ENCODE peak calls at places on chromosome 21, in four cellular contexts. Y is AG09319; H is activated CD4-positive, alpha-beta T cell treated with anti-CD3 and anti-CD28 coated beads for 36 hours; G is body of pancreas. L is an unnamed sample.

GRCh38 chr21:33801424-33802405 is 113.9 kb downstream of the ATP5PO start:
- DNase-seq in Y (no peak), H (peak), G (peak), L (no peak)

GRCh38 chr21:32377506-32377905 is 15.3 kb downstream of the URB1 start:
- DNase-seq in Y (no peak), H (no peak), G (no peak), L (no peak)

GRCh38 chr21:34992180-34992579 is 56.9 kb downstream of the RUNX1 start:
- DNase-seq in Y (no peak), H (no peak), G (no peak), L (no peak)

GRCh38 chr21:45417256-45417950 is 12.4 kb downstream of the COL18A1 start:
- DNase-seq in Y (no peak), H (no peak), G (no peak), L (no peak)

GRCh38 chr21:34649400-34649799 is 19.4 kb upstream of the CLIC6 start:
- DNase-seq in Y (no peak), H (no peak), G (no peak), L (no peak)

GRCh38 chr21:14236180-14236579 is 20.2 kb downstream of the RBM11 start:
- DNase-seq in Y (no peak), H (no peak), G (no peak), L (no peak)

GRCh38 chr21:16457498-16457897 is 727.7 kb downstream of the USP25 start:
- DNase-seq in Y (no peak), H (no peak), G (no peak), L (no peak)

GRCh38 chr21:28737671-28738279 is 254.9 kb downstream of the LTN1 start:
- DNase-seq in Y (no peak), H (no peak), G (no peak), L (no peak)

GRCh38 chr21:36917487-36918158 is 48.8 kb downstream of the HLCS start:
- DNase-seq in Y (no peak), H (peak), G (peak), L (no peak)

GRCh38 chr21:26900980-26901379 is 55.8 kb upstream of the ADAMTS1 start:
- DNase-seq in Y (no peak), H (no peak), G (no peak), L (no peak)

GRCh38 chr21:46552865-46553379 is 52.0 kb downstream of the S100B start:
- DNase-seq in Y (no peak), H (no peak), G (no peak), L (no peak)

GRCh38 chr21:21682172-21682571 is 684.0 kb downstream of the NCAM2 start:
- DNase-seq in Y (no peak), H (no peak), G (no peak), L (no peak)

L was measured in CD8-positive, alpha-beta T cell.